ENCODE peak calls at places on chromosomes 7 and 10, in five cellular contexts. T is tibial nerve; B is CD4-positive, CD25-positive, alpha-beta regulatory T cell; X is colonic mucosa; W is upper lobe of right lung. M is an unnamed sample.
A peak's percentile ranks its signal among the peaks of the same experiment; 100 is the strongest.

GRCh38 chr10:34319197-34319846 is 495.8 kb downstream of the PARD3 start:
- DNase-seq in T (no peak), B (no peak), X (peak; percentile 57), W (no peak), M (peak; percentile 71)

GRCh38 chr7:130087364-130087763 is 17.0 kb downstream of the KLHDC10 start:
- DNase-seq in T (no peak), B (no peak), X (no peak), W (no peak), M (no peak)

GRCh38 chr7:124671976-124672375 is 93.6 kb downstream of the GPR37 start:
- DNase-seq in T (no peak), B (no peak), X (no peak), W (no peak), M (peak; percentile 14)

GRCh38 chr7:42994096-42994495 is 61.9 kb downstream of the MRPL32 start:
- DNase-seq in T (no peak), B (no peak), X (no peak), W (no peak), M (no peak)

GRCh38 chr10:111360260-111360925 is 283.6 kb downstream of the ADRA2A start:
- DNase-seq in T (no peak), B (peak; percentile 7), X (peak; percentile 31), W (no peak), M (peak; percentile 70)

GRCh38 chr10:124336186-124336585 is 82.5 kb downstream of the OAT start:
- DNase-seq in T (no peak), B (no peak), X (no peak), W (no peak), M (no peak)

GRCh38 chr7:54831046-54831643 is 72.1 kb upstream of the SEC61G start:
- DNase-seq in T (no peak), B (no peak), X (no peak), W (no peak), M (no peak)

GRCh38 chr7:26284477-26284876 is 7.2 kb upstream of the SNX10 start:
- DNase-seq in T (no peak), B (no peak), X (no peak), W (no peak), M (no peak)

GRCh38 chr7:47183896-47184629 is 397.8 kb downstream of the TNS3 start:
- DNase-seq in T (no peak), B (no peak), X (no peak), W (no peak), M (peak; percentile 49)
- H3K4me1 ChIP-seq in T (no peaks in the 10 kb centered on the region), B (no peaks in the 10 kb centered on the region), X (no peaks in the 10 kb centered on the region), W (no peaks in the 10 kb centered on the region), M (peaks cover 11% of the 10 kb centered on the region)

GRCh38 chr10:17645591-17646345 is 1.8 kb downstream of the STAM start:
- DNase-seq in T (no peak), B (peak; percentile 87), X (no peak), W (no peak), M (no peak)
- H3K4me1 ChIP-seq in T (no peaks in the 10 kb centered on the region), B (peaks cover 55% of the 10 kb centered on the region), X (peaks cover 5% of the 10 kb centered on the region), W (peaks cover 46% of the 10 kb centered on the region), M (peaks cover 4% of the 10 kb centered on the region)

GRCh38 chr10:80204801-80205477 is 398 bp downstream of the ANXA11 start:
- DNase-seq in T (no peak), B (peak; percentile 58), X (peak; percentile 44), W (peak; percentile 84), M (peak; percentile 24)
- H3K4me1 ChIP-seq in T (no peaks in the 10 kb centered on the region), B (peaks cover 59% of the 10 kb centered on the region), X (peaks cover 37% of the 10 kb centered on the region), W (peaks cover 62% of the 10 kb centered on the region), M (peaks cover 4% of the 10 kb centered on the region)

DNA sequence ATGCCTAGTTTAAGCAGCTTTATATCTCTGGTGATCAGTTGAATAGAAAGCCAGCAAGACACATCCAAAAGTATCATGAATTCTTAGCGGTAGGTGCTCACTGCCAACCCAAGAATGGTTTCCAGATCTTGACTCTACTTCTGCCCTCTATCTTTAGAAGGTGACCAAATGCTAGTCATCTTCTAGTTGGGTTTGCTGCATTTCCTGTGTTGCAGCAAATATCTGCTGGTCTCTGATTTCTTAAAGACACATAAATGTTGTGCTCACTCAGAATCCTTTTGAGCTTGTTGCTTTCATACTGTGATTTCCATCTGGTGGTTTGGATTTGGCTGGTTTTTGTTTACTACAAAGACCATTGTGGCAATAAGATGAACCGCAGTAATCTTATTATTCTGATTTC is 2.2 kb downstream of the CDC123 start:
- DNase-seq in T (no peak), B (peak; percentile 28), X (no peak), W (no peak), M (no peak)
- H3K4me1 ChIP-seq in T (no peaks in the 10 kb centered on the region), B (peaks cover 41% of the 10 kb centered on the region), X (peaks cover 5% of the 10 kb centered on the region), W (peaks cover 31% of the 10 kb centered on the region), M (peaks cover 7% of the 10 kb centered on the region)

DNA sequence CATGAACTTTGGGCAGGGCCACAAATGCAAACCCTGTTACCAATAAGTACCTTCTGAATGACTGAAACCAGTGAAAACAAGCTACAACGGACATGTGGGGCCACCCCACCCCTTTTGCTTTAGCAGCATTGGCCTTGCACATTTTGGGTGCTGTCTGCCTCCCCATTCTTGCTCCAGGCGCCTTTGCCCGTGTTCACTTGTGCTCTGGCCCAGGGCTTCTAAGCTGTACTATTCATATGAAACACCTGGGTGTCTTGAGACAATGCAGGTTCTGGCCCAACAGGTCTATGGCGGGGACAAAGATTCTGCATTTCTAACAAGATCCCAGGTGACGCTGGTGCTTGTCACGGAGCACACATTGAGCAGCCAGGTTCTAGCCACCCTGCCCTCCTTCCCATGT is 96.5 kb upstream of the SDK1 start:
- DNase-seq in T (no peak), B (no peak), X (no peak), W (no peak), M (no peak)
- H3K4me1 ChIP-seq in T (no peaks in the 10 kb centered on the region), B (no peaks in the 10 kb centered on the region), X (no peaks in the 10 kb centered on the region), W (no peaks in the 10 kb centered on the region), M (no peaks in the 10 kb centered on the region)

GRCh38 chr7:93006480-93007095 is 111.2 kb downstream of the SAMD9 start:
- DNase-seq in T (no peak), B (no peak), X (peak; percentile 25), W (no peak), M (no peak)
- H3K4me1 ChIP-seq in T (no peaks in the 10 kb centered on the region), B (no peaks in the 10 kb centered on the region), X (no peaks in the 10 kb centered on the region), W (no peaks in the 10 kb centered on the region), M (no peaks in the 10 kb centered on the region)

DNA sequence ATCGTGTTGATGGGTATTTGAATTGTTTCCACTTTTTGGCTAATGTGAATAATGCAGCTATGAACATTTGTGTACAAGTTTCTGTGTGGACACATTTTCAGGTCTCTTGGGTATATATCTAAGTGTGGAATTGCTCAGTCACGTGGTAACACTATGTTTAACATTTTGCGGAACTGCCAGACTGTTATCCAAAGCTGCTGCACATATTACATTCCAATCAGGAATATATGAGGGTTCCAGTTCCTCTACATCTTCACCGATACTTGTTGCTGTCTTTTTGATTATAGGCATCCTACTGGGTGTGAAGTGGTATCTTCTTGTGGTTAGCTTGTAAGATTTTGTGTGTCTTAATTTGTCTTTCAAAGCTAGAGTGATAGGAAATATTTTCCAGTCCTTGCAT is 6.8 kb downstream of the PTPN12 start:
- DNase-seq in T (no peak), B (no peak), X (no peak), W (no peak), M (no peak)
- H3K4me1 ChIP-seq in T (no peaks in the 10 kb centered on the region), B (no peaks in the 10 kb centered on the region), X (peaks cover 16% of the 10 kb centered on the region), W (peaks cover 60% of the 10 kb centered on the region), M (no peaks in the 10 kb centered on the region)

GRCh38 chr7:142712617-142712957 is 36.7 kb upstream of the PRSS1 start:
- DNase-seq in T (no peak), B (no peak), X (no peak), W (no peak), M (no peak)
- H3K4me1 ChIP-seq in T (no peaks in the 10 kb centered on the region), B (peaks cover 43% of the 10 kb centered on the region), X (no peaks in the 10 kb centered on the region), W (no peaks in the 10 kb centered on the region), M (no peaks in the 10 kb centered on the region)

GRCh38 chr10:30510932-30511700 is 77.1 kb downstream of the MAP3K8 start:
- DNase-seq in T (no peak), B (no peak), X (no peak), W (no peak), M (no peak)
- H3K4me1 ChIP-seq in T (no peaks in the 10 kb centered on the region), B (no peaks in the 10 kb centered on the region), X (no peaks in the 10 kb centered on the region), W (peaks cover 14% of the 10 kb centered on the region), M (no peaks in the 10 kb centered on the region)

DNA sequence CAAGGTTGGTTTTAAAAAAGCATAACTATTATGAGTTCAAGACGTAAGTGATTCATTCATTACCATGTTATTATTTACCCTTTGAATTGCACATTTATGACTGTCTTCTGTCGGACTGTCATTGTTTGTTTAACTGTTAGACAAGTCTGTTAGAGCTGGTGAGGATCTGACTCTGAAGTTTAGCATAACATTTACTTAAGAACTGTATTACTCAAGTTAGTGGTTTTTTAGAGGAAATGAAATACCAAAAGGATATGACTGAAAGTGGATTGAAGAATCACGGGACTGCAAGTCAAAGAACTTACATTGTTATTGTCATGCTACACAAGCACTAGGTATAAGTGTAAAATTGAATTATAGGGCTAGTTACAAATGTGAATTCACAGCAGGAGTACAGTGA is 2.2 kb downstream of the CSGALNACT2 start:
- DNase-seq in T (no peak), B (peak; percentile 91), X (no peak), W (no peak), M (no peak)
- H3K4me1 ChIP-seq in T (no peaks in the 10 kb centered on the region), B (peaks cover 73% of the 10 kb centered on the region), X (no peaks in the 10 kb centered on the region), W (peaks cover 64% of the 10 kb centered on the region), M (no peaks in the 10 kb centered on the region)

M was measured in SJCRH30.